ENCODE peak calls at places on chromosomes 4 and X, in ten cellular contexts. U, X, T, R, Z, F, I, E, N and V are unnamed samples.

GRCh38 chr4:152106781-152107321 is 346.0 kb upstream of the GATB start:
- DNase-seq in U (no peak), X (no peak), T (no peak), R (no peak), Z (no peak), F (no peak), I (no peak), E (no peak), N (no peak), V (no peak)

GRCh38 chr4:126267689-126268088 is 952.9 kb downstream of the FAT4 start:
- DNase-seq in U (no peak), X (no peak), T (no peak), R (peak; percentile 5), Z (no peak), F (no peak), I (no peak), E (no peak), N (no peak), V (no peak)

GRCh38 chr4:112968456-112969159 is 80.8 kb upstream of the ANK2 start:
- DNase-seq in U (no peak), X (peak; percentile 27), T (no peak), R (peak; percentile 58), Z (no peak), F (no peak), I (no peak), E (no peak), N (no peak), V (no peak)

GRCh38 chrX:104864296-104864695 is 298.3 kb downstream of the IL1RAPL2 start:
- DNase-seq in U (no peak), X (no peak), T (no peak), R (no peak), Z (no peak), F (no peak), I (no peak), E (no peak), N (no peak), V (no peak)

GRCh38 chrX:125378205-125378604 is 58.5 kb downstream of the TEX13C start:
- DNase-seq in U (no peak), X (no peak), T (no peak), R (peak; percentile 2), Z (no peak), F (no peak), I (no peak), E (no peak), N (no peak), V (no peak)

GRCh38 chr4:120291541-120291940 is 224.9 kb upstream of the MAD2L1 start:
- DNase-seq in U (no peak), X (no peak), T (no peak), R (no peak), Z (no peak), F (no peak), I (no peak), E (no peak), N (no peak), V (no peak)

GRCh38 chr4:48035952-48036351 is 19.4 kb downstream of the NIPAL1 start:
- DNase-seq in U (no peak), X (no peak), T (no peak), R (no peak), Z (no peak), F (no peak), I (no peak), E (no peak), N (no peak), V (no peak)

GRCh38 chr4:56671860-56672259 is 9.2 kb downstream of the HOPX start:
- DNase-seq in U (no peak), X (no peak), T (no peak), R (no peak), Z (no peak), F (no peak), I (no peak), E (no peak), N (no peak), V (no peak)

GRCh38 chr4:7414046-7414445 is 20.7 kb downstream of the PSAPL1 start:
- DNase-seq in U (no peak), X (no peak), T (no peak), R (no peak), Z (no peak), F (no peak), I (no peak), E (no peak), N (no peak), V (no peak)

GRCh38 chrX:48574270-48575266 is at the start of gene RBM3:
- DNase-seq in U (peak; percentile 93), X (peak; percentile 82), T (peak; percentile 84), R (peak; percentile 88), Z (peak; percentile 84), F (peak; percentile 85), I (peak; percentile 93), E (peak; percentile 77), N (peak; percentile 93), V (peak; percentile 96)

GRCh38 chr4:161336016-161336415 is 827.8 kb downstream of the FSTL5 start:
- DNase-seq in U (no peak), X (no peak), T (no peak), R (no peak), Z (no peak), F (no peak), I (no peak), E (no peak), N (no peak), V (no peak)

GRCh38 chr4:150211016-150211415 is 132.8 kb downstream of the DCLK2 start:
- DNase-seq in U (no peak), X (no peak), T (no peak), R (no peak), Z (no peak), F (peak; percentile 25), I (no peak), E (no peak), N (no peak), V (no peak)

GRCh38 chrX:133414399-133415275 is 652 bp downstream of the GPC4 start:
- DNase-seq in U (peak; percentile 21), X (peak; percentile 29), T (no peak), R (peak; percentile 46), Z (peak; percentile 16), F (no peak), I (no peak), E (no peak), N (no peak), V (peak; percentile 9)

GRCh38 chr4:2284161-2284933 is 22.4 kb upstream of the MXD4 start:
- DNase-seq in U (peak; percentile 9), X (no peak), T (no peak), R (no peak), Z (no peak), F (no peak), I (no peak), E (no peak), N (no peak), V (no peak)

GRCh38 chr4:38132140-38132673 is 172.0 kb downstream of the PTTG2 start:
- DNase-seq in U (no peak), X (peak; percentile 62), T (no peak), R (peak; percentile 99), Z (no peak), F (no peak), I (peak; percentile 75), E (no peak), N (peak; percentile 81), V (peak; percentile 36)

GRCh38 chr4:105990933-105991332 is 95.7 kb downstream of the NPNT start:
- DNase-seq in U (peak; percentile 81), X (peak; percentile 24), T (no peak), R (peak; percentile 97), Z (peak; percentile 33), F (peak; percentile 51), I (peak; percentile 92), E (peak; percentile 54), N (no peak), V (no peak)

GRCh38 chrX:150616863-150617198 is 48.4 kb downstream of the MTM1 start:
- DNase-seq in U (no peak), X (no peak), T (no peak), R (peak; percentile 4), Z (no peak), F (no peak), I (no peak), E (no peak), N (no peak), V (no peak)